ENCODE peak calls at places on chromosomes 6 and 20, in eight cellular contexts. O is T-cell, B is MCF 10A, A is M059J, V is neural crest cell, G is amniotic stem cell, P is cardiac muscle cell, F is RCC 7860. T is an unnamed sample.

GRCh38 chr6:140380371-140381218 is 1006.1 kb upstream of the CITED2 start:
- DNase-seq in P (no peak), B (peak; percentile 19), O (no peak), V (no peak), F (no peak), G (no peak), A (peak; percentile 49), T (no peak)

GRCh38 chr20:51463998-51464397 is 78.5 kb downstream of the NFATC2 start:
- DNase-seq in F (no peak), B (no peak), O (no peak), V (no peak), G (no peak), P (no peak), A (no peak), T (no peak)

GRCh38 chr6:168167431-168168315 is 88.7 kb upstream of the FRMD1 start:
- DNase-seq in G (no peak), F (no peak), P (no peak), V (no peak), B (no peak), O (no peak), A (no peak), T (no peak)

GRCh38 chr6:139839506-139840156 is 465.2 kb upstream of the CITED2 start:
- DNase-seq in G (no peak), O (no peak), P (no peak), A (peak; percentile 74), B (peak; percentile 14), F (no peak), V (no peak), T (peak; percentile 60)

GRCh38 chr20:50169329-50169823 is 15.9 kb upstream of the PEDS1 start:
- DNase-seq in O (peak; percentile 86), G (peak; percentile 21), A (peak; percentile 82), P (peak; percentile 80), F (peak; percentile 66), V (peak; percentile 89), B (peak; percentile 80), T (peak; percentile 25)

GRCh38 chr6:31558631-31559500 is 11.5 kb downstream of the NFKBIL1 start:
- DNase-seq in A (peak; percentile 26), P (no peak), G (no peak), V (no peak), F (no peak), B (peak; percentile 52), O (peak; percentile 52), T (peak; percentile 91)

GRCh38 chr6:95203153-95203754 is 374.1 kb upstream of the MANEA start:
- DNase-seq in F (no peak), G (no peak), B (peak; percentile 52), A (peak; percentile 4), V (peak; percentile 36), O (no peak), P (peak; percentile 56), T (no peak)

GRCh38 chr20:62367136-62367482 is at the start of gene LAMA5:
- DNase-seq in P (peak; percentile 87), O (no peak), V (peak; percentile 52), G (no peak), F (no peak), A (no peak), B (peak; percentile 47), T (no peak)

GRCh38 chr6:108762394-108762793 is 85.8 kb upstream of the ARMC2 start:
- DNase-seq in P (no peak), O (no peak), G (no peak), B (no peak), F (no peak), V (no peak), A (no peak), T (peak; percentile 14)

GRCh38 chr6:83417880-83418663 is 12.8 kb downstream of the ME1 start:
- DNase-seq in G (peak; percentile 54), B (peak; percentile 60), V (no peak), P (peak; percentile 54), A (peak; percentile 57), F (no peak), O (no peak), T (no peak)